ENCODE peak calls at places on chromosome 1, in seven cellular contexts. R is cardiac fibroblast, T is neural progenitor cell, H is H9, W is fibroblast of lung, K is left ventricle myocardium inferior, B is ovary. E is an unnamed sample.

GRCh38 chr1:219837274-219837993 is 90.9 kb downstream of the SLC30A10 start:
- DNase-seq in R (peak; percentile 69), T (peak; percentile 77), H (no peak), W (peak; percentile 72), K (no peak), B (no peak), E (peak; percentile 63)

GRCh38 chr1:1264868-1265272 is 8.8 kb downstream of the UBE2J2 start:
- DNase-seq in R (peak; percentile 99), T (peak; percentile 50), H (peak; percentile 70), W (peak; percentile 97), K (no peak), B (no peak), E (peak; percentile 87)

GRCh38 chr1:78101514-78101913 is 55.7 kb downstream of the GIPC2 start:
- DNase-seq in R (peak; percentile 97), T (no peak), H (no peak), W (peak; percentile 93), K (no peak), B (peak; percentile 25), E (peak; percentile 96)

GRCh38 chr1:227777646-227778045 is 37.8 kb upstream of the PRSS38 start:
- DNase-seq in R (no peak), T (no peak), H (no peak), W (no peak), K (no peak), B (no peak), E (no peak)

GRCh38 chr1:212594640-212595039 is 13.9 kb upstream of the ATF3 start:
- DNase-seq in R (no peak), T (no peak), H (no peak), W (no peak), K (no peak), B (no peak), E (no peak)

GRCh38 chr1:214862421-214862820 is 220.1 kb upstream of the KCNK2 start:
- DNase-seq in R (peak; percentile 63), T (no peak), H (no peak), W (peak; percentile 28), K (no peak), B (no peak), E (no peak)

GRCh38 chr1:96923753-96924152 is 202.2 kb downstream of the PTBP2 start:
- DNase-seq in R (no peak), T (no peak), H (no peak), W (no peak), K (no peak), B (no peak), E (no peak)

GRCh38 chr1:111483166-111483565 is 9.4 kb downstream of the C1orf162 start:
- DNase-seq in R (peak; percentile 49), T (no peak), H (no peak), W (peak; percentile 5), K (no peak), B (no peak), E (no peak)

GRCh38 chr1:36523850-36524249 is 41.1 kb upstream of the CSF3R start:
- DNase-seq in R (no peak), T (no peak), H (no peak), W (no peak), K (no peak), B (no peak), E (no peak)

DNA sequence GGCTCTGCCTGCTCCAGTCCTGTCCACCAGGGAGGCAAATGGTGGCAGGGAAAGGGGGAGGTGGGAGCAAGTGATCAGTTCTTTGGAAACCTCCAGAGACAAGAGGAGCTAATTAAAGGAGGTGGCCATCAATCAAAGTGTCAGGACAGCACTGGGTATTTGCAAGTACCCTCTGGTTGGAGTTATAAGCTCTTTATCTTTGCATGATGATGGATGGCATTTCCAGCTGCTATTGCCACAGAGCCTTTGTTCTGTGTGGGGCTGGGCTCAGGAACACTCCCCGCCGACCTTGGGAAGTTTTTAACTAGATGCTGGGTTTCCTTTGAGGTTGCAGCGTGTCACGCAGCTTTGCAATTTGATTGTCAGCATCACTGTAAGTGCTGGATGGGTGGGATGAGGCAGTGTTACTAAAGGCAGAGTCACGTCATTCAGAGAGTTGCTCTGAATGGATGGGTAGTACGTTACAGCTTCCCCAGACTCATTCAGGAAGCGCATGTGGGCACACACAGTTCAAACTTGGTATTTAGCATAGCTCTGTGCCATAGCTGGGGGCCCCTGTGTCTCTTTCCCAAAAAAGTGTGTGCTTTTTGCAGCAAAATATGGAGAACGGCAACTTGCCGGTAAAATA is 68.9 kb downstream of the CNIH3 start:
- DNase-seq in R (no peak), T (no peak), H (no peak), W (peak; percentile 11), K (no peak), B (no peak), E (no peak)
- TF ChIP-seq CTCF in R (no peak), T (no peak), H (no peak), W (no peak), K (no peak), B (no peak), E (no peak)

GRCh38 chr1:15622707-15623373 is 5.6 kb downstream of the DDI2 start:
- DNase-seq in R (no peak), T (no peak), H (no peak), W (no peak), K (no peak), B (no peak), E (no peak)
- TF ChIP-seq CTCF in R (no peak), T (no peak), H (no peak), W (no peak), K (no peak), B (no peak), E (no peak)

GRCh38 chr1:202213361-202214088 is 19.9 kb downstream of the LGR6 start:
- DNase-seq in R (no peak), T (peak; percentile 64), H (peak; percentile 87), W (no peak), K (no peak), B (no peak), E (no peak)
- TF ChIP-seq CTCF in R (no peak), T (peak; percentile 58), H (peak; percentile 78), W (peak; percentile 27), K (peak; percentile 12), B (no peak), E (peak; percentile 50)

DNA sequence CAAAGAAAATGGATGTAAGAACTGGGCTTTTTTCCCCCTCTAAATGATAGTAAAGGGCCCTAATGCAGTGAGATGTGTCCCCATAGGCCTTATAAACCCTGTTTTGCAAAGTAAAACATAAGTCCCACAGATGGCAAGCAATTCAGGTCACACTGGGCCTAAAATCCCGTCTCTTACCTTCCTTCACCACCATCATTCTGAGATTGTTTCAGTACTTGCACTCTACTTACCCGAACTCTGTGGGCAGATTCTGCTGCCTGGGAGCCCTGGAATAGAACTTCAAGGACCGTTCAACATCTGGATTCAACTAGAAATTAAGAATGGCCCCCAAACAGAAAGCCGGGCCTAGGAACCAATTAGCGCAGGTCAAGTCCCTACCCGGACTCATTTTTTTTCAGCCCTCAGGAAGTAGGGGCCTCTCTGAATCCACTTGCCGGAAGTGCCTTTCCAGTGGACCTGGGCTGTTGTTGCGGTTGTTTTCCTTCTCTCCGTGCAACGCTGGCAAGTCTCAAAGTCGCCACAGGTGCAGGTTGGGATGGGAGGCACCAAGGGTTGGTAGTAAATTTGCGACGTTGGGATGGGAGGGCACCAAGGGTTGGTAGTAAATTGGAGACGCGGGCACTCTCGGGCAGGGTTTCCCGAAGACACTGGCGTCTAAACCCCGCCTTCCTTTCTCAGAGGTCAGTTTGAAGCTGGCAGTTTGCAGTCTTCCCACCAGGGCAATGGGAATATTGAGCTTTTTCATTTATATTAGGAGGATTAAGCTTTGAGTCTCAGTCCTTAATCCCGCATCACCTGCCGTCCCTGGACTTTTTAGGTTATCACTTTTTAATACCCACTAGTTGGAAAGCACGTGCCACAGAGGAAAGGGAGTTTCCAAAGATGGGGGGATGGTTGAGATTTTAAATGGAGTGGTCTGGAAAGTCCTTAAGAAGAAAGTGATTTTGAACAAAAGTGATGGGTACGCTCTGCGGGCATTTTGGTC is at the start of gene TMEM69:
- DNase-seq in R (peak; percentile 96), T (peak; percentile 88), H (peak; percentile 84), W (peak; percentile 95), K (peak; percentile 65), B (peak; percentile 79), E (peak; percentile 84)
- TF ChIP-seq CTCF in R (peak; percentile 33), T (peak; percentile 19), H (peak; percentile 44), W (peak; percentile 30), K (peak; percentile 31), B (no peak), E (peak; percentile 21)

E was measured in astrocyte of the cerebellum.